ENCODE peak calls at places on chromosomes 4 and X, in four cellular contexts. One of them, this sample, is unnamed.
A peak's percentile ranks its signal among the peaks of the same experiment; 100 is the strongest.

GRCh38 chr4:116180056-116180690 is 905.2 kb downstream of the TRAM1L1 start:
- DNase-seq in GM20000: peak; percentile 8
- DNase-seq in neural progenitor cell: peak; percentile 17
- DNase-seq in type B pancreatic cell: no peak
- DNase-seq in this sample: peak; percentile 12

GRCh38 chr4:14168919-14169318 is 541.4 kb upstream of the BOD1L1 start:
- DNase-seq in neural progenitor cell: no peak
- DNase-seq in type B pancreatic cell: no peak
- DNase-seq in GM20000: no peak
- DNase-seq in this sample: no peak

GRCh38 chr4:186144180-186144579 is 39.7 kb downstream of the FAM149A start:
- DNase-seq in type B pancreatic cell: no peak
- DNase-seq in neural progenitor cell: peak; percentile 55
- DNase-seq in GM20000: peak; percentile 39
- DNase-seq in this sample: no peak

GRCh38 chr4:7909463-7909862 is 30.2 kb downstream of the AFAP1 start:
- DNase-seq in GM20000: no peak
- DNase-seq in neural progenitor cell: no peak
- DNase-seq in type B pancreatic cell: no peak
- DNase-seq in this sample: no peak

GRCh38 chrX:52576946-52577345 is 60.1 kb upstream of the XAGE1B start:
- DNase-seq in neural progenitor cell: no peak
- DNase-seq in GM20000: no peak
- DNase-seq in type B pancreatic cell: no peak
- DNase-seq in this sample: no peak

GRCh38 chr4:147683172-147683571 is 791 bp downstream of the PRMT9 start:
- DNase-seq in GM20000: peak; percentile 38
- DNase-seq in type B pancreatic cell: no peak
- DNase-seq in neural progenitor cell: peak; percentile 7
- DNase-seq in this sample: peak; percentile 27

GRCh38 chr4:59570850-59571476 is 1629.2 kb upstream of the ADGRL3 start:
- DNase-seq in type B pancreatic cell: no peak
- DNase-seq in GM20000: peak; percentile 2
- DNase-seq in neural progenitor cell: no peak
- DNase-seq in this sample: no peak

GRCh38 chr4:52751349-52751911 is at the start of gene ERVMER34-1:
- DNase-seq in GM20000: peak; percentile 25
- DNase-seq in type B pancreatic cell: peak; percentile 71
- DNase-seq in neural progenitor cell: peak; percentile 72
- DNase-seq in this sample: no peak

GRCh38 chrX:56281789-56282188 is 49.6 kb downstream of the KLF8 start:
- DNase-seq in neural progenitor cell: peak; percentile 7
- DNase-seq in type B pancreatic cell: no peak
- DNase-seq in GM20000: no peak
- DNase-seq in this sample: no peak

GRCh38 chrX:136130931-136131843 is 16.1 kb upstream of the FHL1 start:
- DNase-seq in type B pancreatic cell: no peak
- DNase-seq in neural progenitor cell: no peak
- DNase-seq in GM20000: no peak
- DNase-seq in this sample: no peak

GRCh38 chrX:64206556-64207162 is 1.2 kb upstream of the AMER1 start:
- DNase-seq in neural progenitor cell: peak; percentile 28
- DNase-seq in type B pancreatic cell: no peak
- DNase-seq in GM20000: no peak
- DNase-seq in this sample: no peak

GRCh38 chrX:106863697-106864096 is 39.4 kb downstream of the RIPPLY1 start:
- DNase-seq in type B pancreatic cell: no peak
- DNase-seq in neural progenitor cell: no peak
- DNase-seq in GM20000: no peak
- DNase-seq in this sample: no peak

DNA sequence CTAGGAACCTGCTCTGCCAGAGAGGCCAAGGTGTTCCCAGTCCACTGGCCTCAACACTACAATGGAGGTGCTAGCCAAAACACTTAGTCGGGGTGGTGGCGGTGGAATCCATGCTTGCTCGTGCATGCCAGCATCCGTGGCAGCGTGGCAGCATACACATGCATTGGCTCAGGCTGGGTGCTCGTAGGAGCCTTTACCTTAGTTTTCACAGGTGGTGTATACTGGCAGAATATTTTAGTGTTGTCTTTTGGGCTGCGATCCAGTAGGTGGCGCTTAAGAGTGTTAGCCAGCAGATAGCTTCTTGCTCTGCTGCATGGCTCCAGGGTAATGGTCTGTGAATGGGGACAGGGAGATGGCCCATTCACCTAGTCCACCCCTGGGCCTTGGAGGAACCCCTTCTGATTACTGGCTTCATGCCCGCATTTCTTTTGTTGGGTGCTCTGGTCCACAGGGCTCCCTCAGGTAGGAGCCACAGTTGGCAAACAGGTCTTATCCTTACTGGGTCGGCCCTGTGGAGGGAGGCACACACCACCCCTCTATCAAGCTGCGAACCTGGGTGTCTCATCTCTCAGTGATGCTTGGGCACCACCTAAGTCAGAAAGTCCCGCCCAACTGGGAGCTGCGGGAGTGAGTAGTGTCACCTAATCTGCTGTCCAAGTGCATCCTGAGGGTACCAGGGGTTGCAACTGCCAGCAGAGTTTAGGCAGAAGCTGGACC is 40.0 kb downstream of the RIPPLY1 start:
- DNase-seq in GM20000: peak; percentile 2
- DNase-seq in type B pancreatic cell: no peak
- DNase-seq in neural progenitor cell: peak; percentile 29
- DNase-seq in this sample: peak; percentile 25
- TF ChIP-seq CTCF in GM20000: peak; percentile 40
- TF ChIP-seq CTCF in type B pancreatic cell: peak; percentile 62
- TF ChIP-seq CTCF in neural progenitor cell: peak; percentile 57
- TF ChIP-seq CTCF in this sample: peak; percentile 37

GRCh38 chr4:159764343-159764952 is 661.6 kb downstream of the RAPGEF2 start:
- DNase-seq in GM20000: peak; percentile 26
- DNase-seq in neural progenitor cell: peak; percentile 67
- DNase-seq in type B pancreatic cell: no peak
- DNase-seq in this sample: peak; percentile 28
- TF ChIP-seq CTCF in GM20000: peak; percentile 59
- TF ChIP-seq CTCF in neural progenitor cell: peak; percentile 78
- TF ChIP-seq CTCF in type B pancreatic cell: peak; percentile 86
- TF ChIP-seq CTCF in this sample: peak; percentile 61

GRCh38 chrX:3950373-3950772 is 236.9 kb upstream of the PRKX start:
- DNase-seq in GM20000: no peak
- DNase-seq in neural progenitor cell: no peak
- DNase-seq in type B pancreatic cell: no peak
- DNase-seq in this sample: no peak

DNA sequence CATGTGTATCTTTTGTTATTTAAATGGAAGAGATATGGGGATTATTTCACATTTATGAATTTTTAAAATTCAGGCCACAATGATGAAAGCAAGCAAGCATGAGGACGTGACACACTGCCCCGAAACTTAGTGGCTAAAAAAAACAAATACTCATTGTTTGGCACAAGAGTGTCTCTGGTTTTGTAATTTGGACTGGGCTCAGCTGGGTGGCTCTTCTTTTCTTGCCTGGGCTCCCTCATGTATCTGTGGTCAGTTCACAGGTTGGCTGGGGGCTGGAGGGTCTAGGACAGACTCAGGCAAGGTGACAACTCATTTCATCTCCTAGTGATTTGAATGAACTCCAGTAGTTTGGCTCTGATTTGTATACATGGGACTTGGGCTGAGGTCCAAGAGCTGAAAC is 238.4 kb upstream of the PRKX start:
- DNase-seq in GM20000: no peak
- DNase-seq in type B pancreatic cell: no peak
- DNase-seq in neural progenitor cell: no peak
- DNase-seq in this sample: no peak
- TF ChIP-seq CTCF in GM20000: no peak
- TF ChIP-seq CTCF in type B pancreatic cell: no peak
- TF ChIP-seq CTCF in neural progenitor cell: no peak
- TF ChIP-seq CTCF in this sample: no peak

GRCh38 chrX:13658602-13659001 is 5.7 kb downstream of the TCEANC start:
- DNase-seq in neural progenitor cell: peak; percentile 44
- DNase-seq in GM20000: peak; percentile 7
- DNase-seq in type B pancreatic cell: no peak
- DNase-seq in this sample: peak; percentile 22
- TF ChIP-seq CTCF in neural progenitor cell: peak; percentile 72
- TF ChIP-seq CTCF in GM20000: no peak
- TF ChIP-seq CTCF in type B pancreatic cell: peak; percentile 78
- TF ChIP-seq CTCF in this sample: peak; percentile 29

GRCh38 chr4:26325191-26325590 is 4.4 kb downstream of the RBPJ start:
- DNase-seq in type B pancreatic cell: no peak
- DNase-seq in GM20000: peak; percentile 32
- DNase-seq in neural progenitor cell: peak; percentile 50
- DNase-seq in this sample: no peak
- TF ChIP-seq CTCF in type B pancreatic cell: peak; percentile 46
- TF ChIP-seq CTCF in GM20000: peak; percentile 30
- TF ChIP-seq CTCF in neural progenitor cell: peak; percentile 56
- TF ChIP-seq CTCF in this sample: peak; percentile 56

GRCh38 chr4:67674098-67674497 is 26.9 kb downstream of the UBA6 start:
- DNase-seq in neural progenitor cell: peak; percentile 2
- DNase-seq in type B pancreatic cell: no peak
- DNase-seq in GM20000: no peak
- DNase-seq in this sample: no peak
- TF ChIP-seq CTCF in neural progenitor cell: no peak
- TF ChIP-seq CTCF in type B pancreatic cell: peak; percentile 41
- TF ChIP-seq CTCF in GM20000: no peak
- TF ChIP-seq CTCF in this sample: no peak